ENCODE peak calls at places on chromosomes 11 and 22, in ten cellular contexts. R, Z, X, J, B, G, I, O, H and S are unnamed samples.

GRCh38 chr11:130581631-130582030 is 133.2 kb downstream of the ADAMTS15 start:
- DNase-seq in B (no peak), I (no peak), H (no peak), X (no peak), J (no peak), O (peak; percentile 44), R (no peak), Z (no peak), G (no peak), S (no peak)

GRCh38 chr22:40261783-40262182 is 84.1 kb downstream of the TNRC6B start:
- DNase-seq in X (no peak), Z (no peak), I (no peak), R (no peak), G (no peak), O (no peak), B (no peak), H (no peak), J (no peak), S (no peak)

GRCh38 chr11:66080055-66080817 is 10.2 kb downstream of the PACS1 start:
- DNase-seq in I (peak; percentile 73), O (peak; percentile 76), R (peak; percentile 62), H (peak; percentile 51), J (peak; percentile 39), B (peak; percentile 62), X (peak; percentile 65), Z (no peak), G (peak; percentile 47), S (no peak)

GRCh38 chr11:74650498-74650897 is 58.1 kb downstream of the POLD3 start:
- DNase-seq in G (no peak), Z (no peak), X (no peak), I (peak; percentile 69), J (no peak), O (peak; percentile 59), H (no peak), B (no peak), R (no peak), S (no peak)

GRCh38 chr11:28619870-28620540 is 511.8 kb downstream of the METTL15 start:
- DNase-seq in J (no peak), R (no peak), I (no peak), B (no peak), H (no peak), X (no peak), G (no peak), Z (no peak), O (peak; percentile 67), S (no peak)

GRCh38 chr22:24188705-24189248 is 7.5 kb downstream of the SUSD2 start:
- DNase-seq in O (no peak), Z (no peak), J (no peak), G (no peak), R (no peak), H (no peak), B (no peak), I (no peak), X (no peak), S (no peak)

GRCh38 chr22:40019100-40019499 is 24.3 kb downstream of the FAM83F start:
- DNase-seq in R (no peak), B (no peak), H (no peak), G (no peak), X (no peak), Z (no peak), O (no peak), I (no peak), J (no peak), S (no peak)

GRCh38 chr22:39634530-39635399 is 64.2 kb downstream of the CACNA1I start:
- DNase-seq in H (no peak), G (peak; percentile 32), O (peak; percentile 93), J (peak; percentile 85), R (no peak), I (peak; percentile 76), Z (no peak), B (no peak), X (no peak), S (no peak)

GRCh38 chr11:94728541-94728940 is 39.6 kb upstream of the AMOTL1 start:
- DNase-seq in Z (no peak), X (no peak), B (no peak), R (no peak), I (peak; percentile 24), J (no peak), O (peak; percentile 48), H (no peak), G (no peak), S (no peak)

GRCh38 chr11:77035580-77035979 is 1.4 kb downstream of the B3GNT6 start:
- DNase-seq in J (no peak), H (no peak), O (no peak), R (peak; percentile 43), Z (no peak), I (no peak), G (no peak), X (no peak), B (no peak), S (no peak)

GRCh38 chr11:33869511-33870422 is 22.1 kb downstream of the LMO2 start:
- DNase-seq in J (no peak), G (peak; percentile 18), I (no peak), H (no peak), Z (peak; percentile 83), R (peak; percentile 53), B (peak; percentile 72), O (peak; percentile 28), X (peak; percentile 39), S (peak; percentile 33)

GRCh38 chr22:23537421-23537820 is 42.7 kb downstream of the IGLL1 start:
- DNase-seq in R (no peak), Z (peak; percentile 50), J (no peak), X (no peak), B (no peak), G (no peak), H (no peak), O (peak; percentile 79), I (no peak), S (no peak)